ENCODE peak calls at places on chromosomes 2 and 18, in four cellular contexts. One of them, this sample, is unnamed.

GRCh38 chr2:30503007-30503691 is 56.1 kb downstream of the LCLAT1 start:
- DNase-seq in posterior cingulate gyrus: no peak
- DNase-seq in MV-4-11: peak
- DNase-seq in mucosa of descending colon: no peak
- DNase-seq in this sample: no peak

GRCh38 chr2:96699621-96700020 is 40.2 kb downstream of the LMAN2L start:
- DNase-seq in mucosa of descending colon: no peak
- DNase-seq in posterior cingulate gyrus: no peak
- DNase-seq in MV-4-11: no peak
- DNase-seq in this sample: no peak

GRCh38 chr18:46169464-46169941 is 65.3 kb downstream of the HAUS1 start:
- DNase-seq in MV-4-11: peak
- DNase-seq in posterior cingulate gyrus: no peak
- DNase-seq in mucosa of descending colon: no peak
- DNase-seq in this sample: no peak

GRCh38 chr2:9805435-9806297 is 37.6 kb upstream of the TAF1B start:
- DNase-seq in mucosa of descending colon: no peak
- DNase-seq in MV-4-11: no peak
- DNase-seq in posterior cingulate gyrus: no peak
- DNase-seq in this sample: no peak

GRCh38 chr2:134275058-134275862 is 21.4 kb downstream of the MGAT5 start:
- DNase-seq in MV-4-11: peak
- DNase-seq in posterior cingulate gyrus: no peak
- DNase-seq in mucosa of descending colon: no peak
- DNase-seq in this sample: no peak

GRCh38 chr2:237520290-237520689 is 33.2 kb downstream of the MLPH start:
- DNase-seq in MV-4-11: no peak
- DNase-seq in posterior cingulate gyrus: no peak
- DNase-seq in mucosa of descending colon: no peak
- DNase-seq in this sample: no peak

GRCh38 chr18:2406544-2406943 is 164.8 kb downstream of the METTL4 start:
- DNase-seq in mucosa of descending colon: no peak
- DNase-seq in MV-4-11: peak
- DNase-seq in posterior cingulate gyrus: no peak
- DNase-seq in this sample: no peak

GRCh38 chr2:177342736-177343135 is 49.8 kb upstream of the AGPS start:
- DNase-seq in MV-4-11: no peak
- DNase-seq in mucosa of descending colon: no peak
- DNase-seq in posterior cingulate gyrus: no peak
- DNase-seq in this sample: no peak

GRCh38 chr2:169397697-169398096 is 35.4 kb upstream of the LRP2 start:
- DNase-seq in mucosa of descending colon: no peak
- DNase-seq in MV-4-11: no peak
- DNase-seq in posterior cingulate gyrus: no peak
- DNase-seq in this sample: no peak

GRCh38 chr18:78849458-78849857 is 130.2 kb upstream of the SALL3 start:
- DNase-seq in MV-4-11: no peak
- DNase-seq in posterior cingulate gyrus: no peak
- DNase-seq in mucosa of descending colon: no peak
- DNase-seq in this sample: no peak

GRCh38 chr2:96895709-96896651 is 26.1 kb upstream of the SEMA4C start:
- DNase-seq in MV-4-11: no peak
- DNase-seq in mucosa of descending colon: no peak
- DNase-seq in posterior cingulate gyrus: no peak
- DNase-seq in this sample: peak

GRCh38 chr2:54285451-54285850 is 29.4 kb upstream of the TSPYL6 start:
- DNase-seq in posterior cingulate gyrus: no peak
- DNase-seq in MV-4-11: no peak
- DNase-seq in mucosa of descending colon: no peak
- DNase-seq in this sample: no peak

GRCh38 chr2:71595549-71595948 is 142.2 kb downstream of the DYSF start:
- DNase-seq in mucosa of descending colon: no peak
- DNase-seq in MV-4-11: no peak
- DNase-seq in posterior cingulate gyrus: no peak
- DNase-seq in this sample: peak

GRCh38 chr2:11553661-11554429 is 20.0 kb downstream of the GREB1 start:
- DNase-seq in mucosa of descending colon: no peak
- DNase-seq in posterior cingulate gyrus: no peak
- DNase-seq in MV-4-11: peak
- DNase-seq in this sample: no peak

GRCh38 chr2:143525006-143525405 is 395.8 kb downstream of the ARHGAP15 start:
- DNase-seq in MV-4-11: no peak
- DNase-seq in posterior cingulate gyrus: no peak
- DNase-seq in mucosa of descending colon: no peak
- DNase-seq in this sample: no peak